ENCODE peak calls at places on chromosomes 5 and 9, in nine cellular contexts. M, P, I, F, T, N, G, O and L are unnamed samples.

GRCh38 chr9:16064701-16065230 is 511.9 kb downstream of the CCDC171 start:
- DNase-seq in M (no peak), P (no peak), I (no peak), F (no peak), T (no peak), N (no peak), G (no peak), O (peak; percentile 20), L (no peak)

GRCh38 chr9:97364769-97365490 is 47.0 kb upstream of the TDRD7 start:
- DNase-seq in M (no peak), P (no peak), I (no peak), F (no peak), T (no peak), N (no peak), G (no peak), O (no peak), L (no peak)

GRCh38 chr9:72363908-72364678 is 915 bp downstream of the ZFAND5 start:
- DNase-seq in M (peak; percentile 81), P (peak; percentile 72), I (peak; percentile 82), F (peak; percentile 64), T (peak; percentile 47), N (no peak), G (peak; percentile 51), O (peak; percentile 82), L (peak; percentile 35)

GRCh38 chr5:40909233-40909632 is at the start of gene C7:
- DNase-seq in M (no peak), P (no peak), I (no peak), F (no peak), T (no peak), N (no peak), G (no peak), O (peak; percentile 49), L (no peak)

GRCh38 chr9:84397822-84398221 is 57.3 kb upstream of the SLC28A3 start:
- DNase-seq in M (no peak), P (peak; percentile 13), I (peak; percentile 85), F (no peak), T (peak; percentile 8), N (no peak), G (no peak), O (no peak), L (peak; percentile 52)

GRCh38 chr5:143056331-143056689 is 286.1 kb downstream of the ARHGAP26 start:
- DNase-seq in M (no peak), P (no peak), I (peak; percentile 51), F (no peak), T (no peak), N (no peak), G (no peak), O (no peak), L (no peak)

GRCh38 chr9:89794918-89795317 is 190.1 kb downstream of the GADD45G start:
- DNase-seq in M (no peak), P (no peak), I (no peak), F (peak; percentile 28), T (no peak), N (no peak), G (no peak), O (no peak), L (no peak)

GRCh38 chr5:137831526-137831925 is 36.1 kb upstream of the MYOT start:
- DNase-seq in M (no peak), P (no peak), I (peak; percentile 33), F (no peak), T (no peak), N (no peak), G (no peak), O (no peak), L (no peak)

GRCh38 chr9:98807070-98807810 is at the start of gene GALNT12:
- DNase-seq in M (peak; percentile 67), P (peak; percentile 80), I (peak; percentile 61), F (peak; percentile 68), T (peak; percentile 81), N (no peak), G (peak; percentile 39), O (peak; percentile 86), L (no peak)

GRCh38 chr9:18566125-18566524 is 92.2 kb downstream of the ADAMTSL1 start:
- DNase-seq in M (no peak), P (no peak), I (peak; percentile 78), F (no peak), T (no peak), N (no peak), G (no peak), O (no peak), L (peak; percentile 83)

GRCh38 chr5:102715405-102715804 is 39.7 kb upstream of the PAM start:
- DNase-seq in M (no peak), P (no peak), I (peak; percentile 84), F (no peak), T (no peak), N (peak; percentile 60), G (no peak), O (no peak), L (peak; percentile 84)

GRCh38 chr9:78783743-78784142 is 486.8 kb downstream of the PSAT1 start:
- DNase-seq in M (no peak), P (no peak), I (peak; percentile 27), F (no peak), T (peak; percentile 49), N (no peak), G (no peak), O (no peak), L (no peak)

GRCh38 chr9:78778843-78779486 is 482.0 kb downstream of the PSAT1 start:
- DNase-seq in M (no peak), P (peak; percentile 15), I (no peak), F (no peak), T (no peak), N (no peak), G (no peak), O (no peak), L (no peak)

GRCh38 chr9:78782234-78782633 is 485.3 kb downstream of the PSAT1 start:
- DNase-seq in M (no peak), P (no peak), I (no peak), F (no peak), T (no peak), N (no peak), G (no peak), O (no peak), L (no peak)

GRCh38 chr9:78781681-78782080 is 484.8 kb downstream of the PSAT1 start:
- DNase-seq in M (no peak), P (no peak), I (peak; percentile 51), F (no peak), T (no peak), N (no peak), G (no peak), O (no peak), L (peak; percentile 21)

DNA sequence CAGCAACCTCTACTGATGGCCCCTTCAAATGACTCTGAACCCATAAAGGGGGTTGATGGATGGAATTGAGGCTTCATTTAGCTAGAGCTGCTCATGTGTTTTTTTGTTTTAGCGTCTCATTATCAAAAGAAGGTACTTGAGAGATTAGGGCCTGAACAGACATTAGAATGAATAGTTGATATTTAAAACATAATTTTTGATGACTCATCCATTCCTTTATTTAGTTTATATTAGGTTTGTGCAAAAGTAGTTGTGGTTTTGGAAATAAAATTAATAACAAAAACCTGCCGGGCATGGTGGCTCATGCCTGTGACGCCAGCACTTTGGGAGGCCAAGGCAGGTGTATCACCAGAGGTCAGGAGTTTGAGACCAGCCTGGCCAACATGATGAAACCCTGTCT is 485.9 kb downstream of the PSAT1 start:
- DNase-seq in M (no peak), P (no peak), I (no peak), F (no peak), T (no peak), N (no peak), G (no peak), O (no peak), L (peak; percentile 31)
- TF ChIP-seq EZH2phosphoT487 in M (no peak), P (no peak), I (no peak), F (no peak), T (no peak), N (no peak), G (no peak), O (no peak), L (no peak)

GRCh38 chr9:122216138-122216797 is 12.5 kb downstream of the LHX6 start:
- DNase-seq in M (no peak), P (no peak), I (no peak), F (no peak), T (peak; percentile 66), N (no peak), G (no peak), O (peak; percentile 7), L (no peak)
- TF ChIP-seq EZH2phosphoT487 in M (no peak), P (no peak), I (no peak), F (no peak), T (no peak), N (no peak), G (no peak), O (no peak), L (no peak)

GRCh38 chr9:134135343-134136116 is at the start of gene WDR5:
- DNase-seq in M (peak; percentile 94), P (peak; percentile 97), I (peak; percentile 96), F (peak; percentile 96), T (peak; percentile 96), N (peak; percentile 77), G (peak; percentile 89), O (peak; percentile 100), L (peak; percentile 83)
- TF ChIP-seq EZH2phosphoT487 in M (no peak), P (no peak), I (no peak), F (no peak), T (no peak), N (no peak), G (no peak), O (no peak), L (no peak)

GRCh38 chr9:3348169-3348568 is 177.6 kb downstream of the RFX3 start:
- DNase-seq in M (no peak), P (no peak), I (no peak), F (no peak), T (no peak), N (no peak), G (no peak), O (no peak), L (no peak)
- TF ChIP-seq EZH2phosphoT487 in M (no peak), P (no peak), I (no peak), F (no peak), T (no peak), N (no peak), G (no peak), O (no peak), L (no peak)